ENCODE peak calls at places on chromosomes 12 and 14, in five cellular contexts. R is IMR-90, C is ascending aorta, H is uterus, U is lower lobe of right lung. M is an unnamed sample.
A peak's percentile ranks its signal among the peaks of the same experiment; 100 is the strongest.

GRCh38 chr12:103105971-103106597 is 148.6 kb downstream of the ASCL1 start:
- DNase-seq in R (no peak), C (no peak), H (no peak), U (no peak), M (no peak)

GRCh38 chr12:75848533-75848932 is 183.0 kb downstream of the PHLDA1 start:
- DNase-seq in R (peak; percentile 28), C (no peak), H (no peak), U (no peak), M (no peak)

GRCh38 chr14:89977668-89978067 is 21.9 kb downstream of the TDP1 start:
- DNase-seq in R (no peak), C (no peak), H (no peak), U (no peak), M (no peak)

GRCh38 chr12:119153477-119154434 is 25.0 kb upstream of the HSPB8 start:
- DNase-seq in R (peak; percentile 17), C (peak; percentile 85), H (peak; percentile 78), U (peak; percentile 81), M (peak; percentile 89)

GRCh38 chr12:121537814-121538698 is 42.8 kb downstream of the KDM2B start:
- DNase-seq in R (no peak), C (no peak), H (no peak), U (peak; percentile 72), M (peak; percentile 73)

GRCh38 chr14:102155150-102155549 is 15.5 kb downstream of the WDR20 start:
- DNase-seq in R (peak; percentile 67), C (no peak), H (no peak), U (no peak), M (no peak)

GRCh38 chr12:109387425-109388166 is 39.9 kb downstream of the MYO1H start:
- DNase-seq in R (peak; percentile 13), C (no peak), H (no peak), U (no peak), M (no peak)

GRCh38 chr14:88919502-88919901 is 95.1 kb downstream of the TTC8 start:
- DNase-seq in R (no peak), C (no peak), H (no peak), U (no peak), M (no peak)

GRCh38 chr12:107241421-107241820 is 148.1 kb upstream of the CRY1 start:
- DNase-seq in R (no peak), C (no peak), H (no peak), U (no peak), M (no peak)
- H3K27me3 ChIP-seq in R (peaks cover 9% of the 10 kb centered on the region), C (no peaks in the 10 kb centered on the region), H (no peaks in the 10 kb centered on the region), U (peaks cover 27% of the 10 kb centered on the region), M (peaks cover 21% of the 10 kb centered on the region)

GRCh38 chr12:45377815-45378214 is 161.9 kb downstream of the ANO6 start:
- DNase-seq in R (no peak), C (no peak), H (no peak), U (no peak), M (no peak)
- H3K27ac ChIP-seq in R (no peak overlapping the region), C (no peak overlapping the region), H (no peak overlapping the region), U (no peak overlapping the region), M (no peak overlapping the region)

GRCh38 chr12:82896979-82897378 is 210.3 kb downstream of the TMTC2 start:
- DNase-seq in R (peak; percentile 41), C (no peak), H (no peak), U (no peak), M (no peak)
- TF ChIP-seq CTCF in R (no peak), C (no peak), H (no peak), U (no peak), M (no peak)

GRCh38 chr14:37434867-37435266 is 160.2 kb downstream of the FOXA1 start:
- DNase-seq in R (no peak), C (no peak), H (no peak), U (no peak), M (no peak)

GRCh38 chr14:37436519-37436918 is 158.5 kb downstream of the FOXA1 start:
- DNase-seq in R (no peak), C (no peak), H (no peak), U (no peak), M (no peak)
- H3K27me3 ChIP-seq in R (no peaks in the 10 kb centered on the region), C (no peaks in the 10 kb centered on the region), H (no peaks in the 10 kb centered on the region), U (no peaks in the 10 kb centered on the region), M (no peaks in the 10 kb centered on the region)

DNA sequence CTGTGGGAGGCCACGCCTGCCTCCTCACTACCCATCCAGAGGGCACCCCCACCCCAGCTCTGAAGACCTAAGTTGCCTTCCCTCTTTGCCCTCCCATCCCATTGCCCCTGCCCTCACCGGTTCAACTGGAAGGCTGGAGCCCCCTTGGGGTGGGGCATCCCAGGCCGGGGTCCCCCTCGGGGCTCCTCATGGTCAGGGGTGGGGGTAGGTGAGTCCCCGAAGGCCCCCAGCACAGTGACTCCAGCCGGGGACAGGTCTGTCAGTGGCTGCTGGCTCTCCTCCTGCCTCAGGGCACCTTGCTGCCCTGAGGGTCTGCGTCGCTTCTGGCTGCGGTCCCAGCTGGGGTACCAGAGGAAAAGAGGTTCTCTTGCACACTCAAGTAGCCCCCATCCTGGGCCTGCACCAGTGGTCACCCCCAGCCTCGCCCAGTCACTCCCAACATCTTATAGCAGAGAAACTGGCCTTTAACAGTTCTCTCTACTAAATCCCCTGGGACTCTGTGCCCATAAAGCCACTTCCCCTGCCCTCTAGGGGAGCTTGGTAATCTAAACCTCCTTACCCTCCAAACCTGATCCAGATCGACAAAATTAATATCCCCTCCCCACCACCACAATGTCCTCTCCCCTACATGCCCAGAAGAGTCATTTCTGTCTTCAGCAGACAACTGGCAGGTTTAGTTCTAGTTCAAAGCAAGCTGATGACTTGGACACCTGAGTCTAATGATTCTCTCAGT is 5.1 kb downstream of the PIANP start:
- DNase-seq in R (no peak), C (no peak), H (no peak), U (no peak), M (no peak)
- H3K27ac ChIP-seq in R (no peak overlapping the region), C (no peak overlapping the region), H (no peak overlapping the region), U (no peak overlapping the region), M (no peak overlapping the region)

DNA sequence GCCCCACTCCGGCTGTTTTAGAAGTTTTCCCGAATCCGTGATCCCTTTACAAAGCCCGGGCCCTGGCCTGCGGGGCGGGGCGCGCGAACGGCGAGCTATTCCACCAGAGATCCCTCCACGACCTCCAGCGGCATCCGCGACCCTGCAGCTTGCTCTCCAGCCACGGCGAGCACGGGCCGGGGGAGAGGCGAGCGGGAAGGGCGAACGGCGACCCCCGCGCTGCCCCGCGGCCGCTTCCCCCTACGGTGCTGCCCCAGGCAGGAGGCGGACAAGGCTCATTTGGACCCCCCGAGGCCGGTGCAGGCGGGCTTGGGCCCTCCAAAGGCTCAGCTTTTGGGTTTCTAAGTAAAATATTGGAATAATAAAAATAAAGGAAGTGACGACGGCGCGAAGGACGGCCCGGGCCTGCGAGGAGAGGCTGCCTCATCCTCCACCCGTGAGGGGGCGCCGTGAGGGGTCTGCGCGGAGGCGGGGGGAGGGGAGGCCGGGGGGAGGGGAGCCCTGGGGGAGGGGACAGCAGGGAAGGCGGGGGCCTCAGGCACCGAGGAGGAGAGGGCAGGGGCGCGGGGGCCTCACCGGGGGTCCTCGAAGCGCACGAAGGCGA is 600 bp downstream of the SRSF9 start:
- DNase-seq in R (peak; percentile 10), C (peak; percentile 69), H (peak; percentile 26), U (peak; percentile 57), M (peak; percentile 74)
- TF ChIP-seq CTCF in R (no peak), C (no peak), H (peak; percentile 6), U (no peak), M (no peak)

GRCh38 chr14:95875831-95876768 is 532 bp upstream of the TUNAR start:
- DNase-seq in R (no peak), C (no peak), H (no peak), U (no peak), M (no peak)
- H3K27me3 ChIP-seq in R (peaks cover 22% of the 10 kb centered on the region), C (peaks cover 9% of the 10 kb centered on the region), H (no peaks in the 10 kb centered on the region), U (peaks cover 52% of the 10 kb centered on the region), M (peaks cover 48% of the 10 kb centered on the region)

GRCh38 chr12:57181561-57182155 is 34.2 kb upstream of the LRP1-AS start:
- DNase-seq in R (no peak), C (no peak), H (no peak), U (no peak), M (no peak)
- H3K27ac ChIP-seq in R (no peak overlapping the region), C (no peak overlapping the region), H (no peak overlapping the region), U (no peak overlapping the region), M (no peak overlapping the region)

GRCh38 chr12:4825139-4825858 is 84.4 kb upstream of the KCNA1 start:
- DNase-seq in R (no peak), C (no peak), H (no peak), U (no peak), M (no peak)
- TF ChIP-seq CTCF in R (no peak), C (no peak), H (no peak), U (no peak), M (no peak)

M was measured in upper lobe of right lung.